ENCODE peak calls at places on chromosomes 11 and 22, in six cellular contexts. J, P, M, Z, I and Y are unnamed samples.

GRCh38 chr11:23543651-23544216 is 683.5 kb upstream of the CCDC179 start:
- DNase-seq in J (no peak), P (no peak), M (no peak), Z (no peak), I (no peak), Y (no peak)

GRCh38 chr11:68432874-68433273 is 27.7 kb upstream of the PPP6R3 start:
- DNase-seq in J (no peak), P (no peak), M (no peak), Z (no peak), I (no peak), Y (no peak)

GRCh38 chr11:86952933-86953637 is 2.1 kb downstream of the FZD4 start:
- DNase-seq in J (no peak), P (no peak), M (no peak), Z (no peak), I (no peak), Y (no peak)

GRCh38 chr22:25822344-25822743 is 80.4 kb downstream of the MYO18B start:
- DNase-seq in J (no peak), P (no peak), M (no peak), Z (no peak), I (no peak), Y (no peak)

GRCh38 chr11:46006418-46007070 is 84.1 kb downstream of the LARGE2 start:
- DNase-seq in J (peak; percentile 62), P (peak; percentile 4), M (peak; percentile 77), Z (no peak), I (peak; percentile 2), Y (no peak)

GRCh38 chr11:100576044-100577021 is 110.8 kb upstream of the ARHGAP42 start:
- DNase-seq in J (peak; percentile 35), P (no peak), M (peak; percentile 53), Z (no peak), I (no peak), Y (no peak)

GRCh38 chr11:31921066-31921465 is 109.9 kb upstream of the PAX6 start:
- DNase-seq in J (no peak), P (no peak), M (peak; percentile 61), Z (no peak), I (no peak), Y (no peak)

GRCh38 chr11:8772571-8772970 is 90.0 kb downstream of the RPL27A start:
- DNase-seq in J (no peak), P (no peak), M (no peak), Z (no peak), I (no peak), Y (no peak)

GRCh38 chr11:19966435-19966834 is 193.8 kb downstream of the DBX1 start:
- DNase-seq in J (no peak), P (no peak), M (no peak), Z (no peak), I (no peak), Y (no peak)

GRCh38 chr11:93738647-93739081 is 2.6 kb downstream of the TAF1D start:
- DNase-seq in J (no peak), P (no peak), M (no peak), Z (no peak), I (no peak), Y (no peak)

GRCh38 chr11:1516273-1517067 is 29.9 kb upstream of the MOB2 start:
- DNase-seq in J (no peak), P (no peak), M (peak; percentile 84), Z (no peak), I (no peak), Y (no peak)

GRCh38 chr11:70244698-70245097 is 25.8 kb upstream of the PPFIA1 start:
- DNase-seq in J (no peak), P (no peak), M (peak; percentile 65), Z (no peak), I (no peak), Y (no peak)